ENCODE peak calls at places on chromosome 10, in seven cellular contexts. F is mesendoderm, L is kidney glomerular epithelial cell, G is GM19239, B is NCI-H1436, D is activated gamma-delta T cell, N is T-helper 9 cell. K is an unnamed sample.

GRCh38 chr10:67242531-67242930 is 316.7 kb downstream of the LRRTM3 start:
- DNase-seq in D (no peak), N (no peak), L (no peak), B (no peak), G (no peak), F (no peak), K (no peak)

GRCh38 chr10:72574636-72575035 is 51.2 kb downstream of the MICU1 start:
- DNase-seq in D (no peak), N (no peak), F (no peak), B (no peak), L (no peak), G (no peak), K (no peak)

GRCh38 chr10:100043796-100044195 is 34.0 kb upstream of the DNMBP start:
- DNase-seq in L (no peak), N (no peak), D (no peak), B (no peak), G (no peak), F (peak; percentile 31), K (no peak)

GRCh38 chr10:78895469-78895868 is 173.3 kb upstream of the ZMIZ1 start:
- DNase-seq in D (no peak), G (no peak), B (no peak), F (no peak), L (no peak), N (no peak), K (peak; percentile 42)

GRCh38 chr10:3652886-3653285 is 132.1 kb downstream of the KLF6 start:
- DNase-seq in B (no peak), L (no peak), D (no peak), G (no peak), N (no peak), F (no peak), K (no peak)

GRCh38 chr10:88901610-88902327 is 21.7 kb downstream of the STAMBPL1 start:
- DNase-seq in G (no peak), F (no peak), D (no peak), B (no peak), N (no peak), L (no peak), K (no peak)

GRCh38 chr10:67173787-67174186 is 248.0 kb downstream of the LRRTM3 start:
- DNase-seq in N (no peak), D (no peak), L (no peak), F (no peak), B (no peak), G (no peak), K (no peak)

GRCh38 chr10:70903262-70903921 is 15.0 kb upstream of the PCBD1 start:
- DNase-seq in G (peak; percentile 50), D (no peak), L (peak; percentile 30), N (no peak), B (peak; percentile 66), F (peak; percentile 72), K (peak; percentile 61)

GRCh38 chr10:31954410-31955191 is 26.0 kb upstream of the ARHGAP12 start:
- DNase-seq in N (no peak), D (no peak), G (no peak), L (no peak), B (no peak), F (no peak), K (no peak)

GRCh38 chr10:35565602-35566061 is 39.5 kb upstream of the GJD4 start:
- DNase-seq in G (no peak), B (no peak), L (no peak), F (no peak), N (no peak), D (no peak), K (no peak)

GRCh38 chr10:115033898-115034297 is 59.3 kb upstream of the ATRNL1 start:
- DNase-seq in N (no peak), F (no peak), L (no peak), B (no peak), G (no peak), D (no peak), K (no peak)

GRCh38 chr10:44680764-44681163 is 230.4 kb upstream of the TMEM72 start:
- DNase-seq in L (no peak), B (no peak), F (no peak), N (no peak), G (no peak), D (no peak), K (no peak)

GRCh38 chr10:68997216-68997615 is 8.6 kb downstream of the KIFBP start:
- DNase-seq in F (no peak), N (no peak), D (no peak), B (no peak), L (no peak), G (no peak), K (no peak)

GRCh38 chr10:78349165-78349516 is 315.5 kb downstream of the RPS24 start:
- DNase-seq in F (no peak), L (no peak), B (no peak), D (no peak), N (no peak), G (no peak), K (no peak)

GRCh38 chr10:80484243-80484642 is 30.1 kb downstream of the TSPAN14 start:
- DNase-seq in F (no peak), D (no peak), B (no peak), N (no peak), L (no peak), G (no peak), K (no peak)

K was measured in neural progenitor cell.